ENCODE peak calls at places on chromosomes 16 and 17, in six cellular contexts. D, M, T, X, Q and N are unnamed samples.

GRCh38 chr17:77446959-77447634 is 306.3 kb downstream of the SEC14L1 start:
- DNase-seq in D (peak), M (no peak), T (no peak), X (no peak), Q (no peak), N (no peak)

GRCh38 chr16:49282690-49283375 is 1.2 kb upstream of the CBLN1 start:
- DNase-seq in D (peak), M (no peak), T (no peak), X (peak), Q (no peak), N (no peak)

GRCh38 chr17:82281502-82282238 is 8.2 kb upstream of the CSNK1D start:
- DNase-seq in D (peak), M (no peak), T (no peak), X (peak), Q (peak), N (peak)

GRCh38 chr17:48441231-48441711 is 11.3 kb upstream of the SKAP1 start:
- DNase-seq in D (no peak), M (no peak), T (peak), X (no peak), Q (no peak), N (no peak)

GRCh38 chr17:9386401-9386800 is 189.2 kb downstream of the STX8 start:
- DNase-seq in D (peak), M (no peak), T (no peak), X (peak), Q (no peak), N (no peak)

GRCh38 chr16:4404967-4405696 is 11.3 kb downstream of the CORO7 start:
- DNase-seq in D (peak), M (no peak), T (no peak), X (no peak), Q (no peak), N (no peak)

GRCh38 chr16:56198755-56199114 is 7.4 kb downstream of the GNAO1 start:
- DNase-seq in D (no peak), M (no peak), T (no peak), X (no peak), Q (no peak), N (no peak)

GRCh38 chr16:89159174-89159849 is 12.2 kb upstream of the CDH15 start:
- DNase-seq in D (no peak), M (peak), T (no peak), X (no peak), Q (no peak), N (no peak)

GRCh38 chr16:71353736-71354135 is 4.8 kb upstream of the CALB2 start:
- DNase-seq in D (no peak), M (no peak), T (no peak), X (no peak), Q (no peak), N (no peak)

GRCh38 chr17:77901476-77901875 is 57.0 kb upstream of the TNRC6C start:
- DNase-seq in D (no peak), M (no peak), T (no peak), X (no peak), Q (peak), N (no peak)

GRCh38 chr17:8806206-8807069 is 7.3 kb upstream of the MFSD6L start:
- DNase-seq in D (no peak), M (no peak), T (no peak), X (no peak), Q (no peak), N (no peak)

GRCh38 chr17:71975331-71975801 is 145.5 kb upstream of the SOX9 start:
- DNase-seq in D (peak), M (no peak), T (peak), X (peak), Q (peak), N (no peak)

GRCh38 chr17:83067718-83068261 is 11.6 kb upstream of the METRNL start:
- DNase-seq in D (peak), M (no peak), T (peak), X (no peak), Q (no peak), N (no peak)

GRCh38 chr17:48127371-48128051 is 19.9 kb downstream of the SNX11 start:
- DNase-seq in D (no peak), M (no peak), T (peak), X (peak), Q (no peak), N (no peak)

GRCh38 chr17:80899402-80900268 is 92.0 kb upstream of the CHMP6 start:
- DNase-seq in D (peak), M (peak), T (peak), X (peak), Q (no peak), N (peak)

GRCh38 chr16:11857161-11857560 is 5.8 kb upstream of the RSL1D1 start:
- DNase-seq in D (no peak), M (no peak), T (no peak), X (peak), Q (no peak), N (no peak)

GRCh38 chr16:65658339-65659275 is 536.7 kb upstream of the CDH11 start:
- DNase-seq in D (peak), M (no peak), T (peak), X (peak), Q (no peak), N (no peak)

GRCh38 chr17:31857920-31858646 is 961 bp downstream of the COPRS start:
- DNase-seq in D (peak), M (no peak), T (no peak), X (no peak), Q (no peak), N (no peak)

GRCh38 chr16:25289466-25289865 is 31.8 kb upstream of the ZKSCAN2 start:
- DNase-seq in D (no peak), M (no peak), T (no peak), X (no peak), Q (no peak), N (no peak)

GRCh38 chr17:17059301-17059890 is 17.1 kb downstream of the MPRIP start:
- DNase-seq in D (peak), M (no peak), T (no peak), X (no peak), Q (no peak), N (no peak)

GRCh38 chr17:74052993-74053744 is 150.3 kb upstream of the RPL38 start:
- DNase-seq in D (no peak), M (no peak), T (no peak), X (no peak), Q (no peak), N (no peak)

GRCh38 chr17:17540935-17541639 is 44.9 kb upstream of the RASD1 start:
- DNase-seq in D (peak), M (no peak), T (no peak), X (no peak), Q (peak), N (no peak)

GRCh38 chr17:39209317-39210092 is 9.4 kb downstream of the RPL19 start:
- DNase-seq in D (peak), M (peak), T (peak), X (peak), Q (peak), N (peak)

GRCh38 chr17:12642034-12642433 is 23.7 kb upstream of the MYOCD start:
- DNase-seq in D (no peak), M (no peak), T (no peak), X (no peak), Q (no peak), N (no peak)

GRCh38 chr16:85974428-85975375 is 75.7 kb downstream of the IRF8 start:
- DNase-seq in D (no peak), M (no peak), T (no peak), X (no peak), Q (no peak), N (no peak)

GRCh38 chr17:1755252-1755992 is 6.4 kb upstream of the SERPINF1 start:
- DNase-seq in D (peak), M (no peak), T (no peak), X (no peak), Q (no peak), N (no peak)

GRCh38 chr17:73390851-73391250 is 79.0 kb upstream of the CDC42EP4 start:
- DNase-seq in D (peak), M (no peak), T (no peak), X (no peak), Q (no peak), N (no peak)

GRCh38 chr16:85046957-85047866 is 19.6 kb downstream of the KIAA0513 start:
- DNase-seq in D (no peak), M (no peak), T (peak), X (no peak), Q (peak), N (peak)

GRCh38 chr16:2082983-2083364 is 35.2 kb downstream of the TSC2 start:
- DNase-seq in D (no peak), M (no peak), T (no peak), X (no peak), Q (no peak), N (no peak)
- H3K4me3 ChIP-seq in D (no peak), M (no peak), T (no peak), X (no peak), Q (no peak), N (no peak)

DNA sequence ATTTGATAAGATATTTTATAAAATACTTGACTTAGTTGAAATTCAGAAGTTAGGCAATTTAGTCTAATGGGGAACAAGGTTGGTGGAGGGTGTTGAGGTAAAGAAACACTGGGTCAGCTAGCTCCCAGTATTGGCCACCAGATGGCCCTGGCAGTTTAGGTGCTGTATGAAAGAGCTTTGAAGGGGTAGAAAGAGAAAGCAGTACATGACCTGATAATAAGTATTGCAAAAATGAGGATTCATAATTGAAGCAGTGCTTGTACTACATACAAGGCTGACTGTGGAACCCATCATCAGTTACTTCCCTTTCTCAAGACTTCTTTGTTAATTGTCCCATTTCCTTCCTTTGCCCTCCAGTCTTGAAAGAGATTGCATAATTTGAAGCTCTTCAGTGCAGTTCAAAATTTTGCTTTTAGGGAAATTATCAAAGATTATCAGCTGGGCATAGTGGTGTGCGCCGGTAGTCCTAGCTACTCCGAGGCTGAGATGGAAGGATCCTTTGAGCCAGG is 29.4 kb downstream of the TANC2 start:
- DNase-seq in D (no peak), M (peak), T (peak), X (peak), Q (no peak), N (no peak)
- TF ChIP-seq CTCF in D (peak), M (peak), T (peak), X (peak), Q (peak), N (no peak)

GRCh38 chr16:19885456-19886060 is 910 bp upstream of the GPRC5B start:
- DNase-seq in D (no peak), M (peak), T (peak), X (no peak), Q (peak), N (no peak)
- H3K4me3 ChIP-seq in D (peak), M (no peak), T (no peak), X (peak), Q (peak), N (no peak)

GRCh38 chr17:58534331-58534730 is 19.9 kb upstream of the MTMR4 start:
- DNase-seq in D (no peak), M (no peak), T (no peak), X (no peak), Q (no peak), N (no peak)
- TF ChIP-seq CTCF in D (no peak), M (no peak), T (no peak), X (no peak), Q (no peak), N (no peak)